ENCODE peak calls at places on chromosomes 13 and 19, in nine cellular contexts. D, Q, A, T, J, M, R, B and X are unnamed samples.

GRCh38 chr13:42990147-42990990 is 1.7 kb downstream of the EPSTI1 start:
- DNase-seq in T (no peak), Q (no peak), M (no peak), J (no peak), D (peak), B (peak), A (no peak), R (no peak), X (no peak)

GRCh38 chr13:64925727-64926126 is 2304.4 kb downstream of the PCDH9 start:
- DNase-seq in J (no peak), B (no peak), A (no peak), Q (no peak), M (no peak), R (no peak), T (no peak), D (no peak), X (no peak)

GRCh38 chr19:35284153-35285140 is 2.1 kb downstream of the HAMP start:
- DNase-seq in Q (no peak), A (no peak), B (no peak), R (no peak), M (no peak), J (no peak), D (no peak), T (no peak), X (peak)

GRCh38 chr19:45153339-45154063 is 7.3 kb downstream of the NKPD1 start:
- DNase-seq in Q (peak), A (peak), M (no peak), R (no peak), J (peak), T (no peak), B (peak), D (peak), X (peak)

GRCh38 chr13:27171244-27171829 is at the start of gene USP12:
- DNase-seq in Q (no peak), A (peak), M (no peak), D (peak), J (peak), T (no peak), R (peak), B (no peak), X (peak)

GRCh38 chr13:41622545-41623429 is 165.4 kb downstream of the RGCC start:
- DNase-seq in M (peak), D (peak), T (no peak), B (peak), R (no peak), J (peak), A (no peak), Q (no peak), X (peak)

GRCh38 chr13:97255515-97255999 is 33.4 kb downstream of the MBNL2 start:
- DNase-seq in M (no peak), T (peak), A (no peak), D (peak), R (no peak), B (no peak), J (no peak), Q (no peak), X (no peak)

GRCh38 chr19:45376045-45376724 is 5.8 kb upstream of the ERCC2 start:
- DNase-seq in J (no peak), R (peak), Q (peak), B (peak), D (peak), A (peak), M (peak), T (peak), X (peak)

GRCh38 chr13:27044837-27045570 is 126.6 kb downstream of the USP12 start:
- DNase-seq in J (peak), R (no peak), Q (no peak), B (no peak), T (no peak), A (no peak), D (no peak), M (no peak), X (no peak)

GRCh38 chr19:46487802-46488445 is 7.7 kb downstream of the PNMA8B start:
- DNase-seq in R (peak), B (peak), J (peak), T (peak), D (peak), A (peak), M (peak), Q (peak), X (peak)

GRCh38 chr19:46489445-46490272 is 6.0 kb downstream of the PNMA8B start:
- DNase-seq in B (peak), J (no peak), T (no peak), Q (peak), R (no peak), M (no peak), D (peak), A (peak), X (peak)

GRCh38 chr19:46487178-46487801 is 8.4 kb downstream of the PNMA8B start:
- DNase-seq in J (no peak), B (peak), T (no peak), A (no peak), Q (no peak), D (no peak), M (no peak), R (no peak), X (peak)

GRCh38 chr19:46488551-46488950 is 7.1 kb downstream of the PNMA8B start:
- DNase-seq in A (no peak), B (no peak), M (no peak), Q (no peak), D (no peak), R (no peak), T (no peak), J (no peak), X (peak)

DNA sequence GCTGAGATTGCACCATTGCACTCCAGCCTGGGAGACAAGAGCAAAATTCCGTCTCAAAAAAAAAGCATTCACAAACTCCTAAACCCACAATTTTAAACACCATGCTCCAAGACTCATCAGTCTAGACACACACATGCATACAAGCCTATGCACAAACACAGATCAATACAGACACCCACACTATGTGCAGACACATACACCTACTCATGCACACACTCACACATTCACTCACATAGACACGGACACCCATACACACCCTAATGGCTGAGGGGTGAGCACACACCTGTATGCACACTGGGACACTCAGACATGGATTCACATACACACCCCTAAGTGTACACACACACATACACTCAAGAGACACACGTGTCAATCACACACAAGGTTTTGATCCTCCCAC is 9.3 kb downstream of the PNMA8B start:
- DNase-seq in T (no peak), R (no peak), Q (no peak), J (no peak), D (no peak), B (no peak), A (no peak), M (no peak), X (peak)
- H3K4me2 ChIP-seq in T (no peak), R (no peak), Q (no peak), J (peak), D (no peak), B (no peak), A (no peak), M (no peak), X (no peak)

GRCh38 chr19:1068111-1069001 is 1.4 kb downstream of the ARHGAP45 start:
- DNase-seq in D (no peak), M (no peak), J (peak), B (no peak), Q (no peak), A (no peak), R (no peak), T (no peak), X (no peak)
- H3K4me2 ChIP-seq in D (no peak), M (peak), J (peak), B (no peak), Q (no peak), A (no peak), R (no peak), T (no peak), X (no peak)

DNA sequence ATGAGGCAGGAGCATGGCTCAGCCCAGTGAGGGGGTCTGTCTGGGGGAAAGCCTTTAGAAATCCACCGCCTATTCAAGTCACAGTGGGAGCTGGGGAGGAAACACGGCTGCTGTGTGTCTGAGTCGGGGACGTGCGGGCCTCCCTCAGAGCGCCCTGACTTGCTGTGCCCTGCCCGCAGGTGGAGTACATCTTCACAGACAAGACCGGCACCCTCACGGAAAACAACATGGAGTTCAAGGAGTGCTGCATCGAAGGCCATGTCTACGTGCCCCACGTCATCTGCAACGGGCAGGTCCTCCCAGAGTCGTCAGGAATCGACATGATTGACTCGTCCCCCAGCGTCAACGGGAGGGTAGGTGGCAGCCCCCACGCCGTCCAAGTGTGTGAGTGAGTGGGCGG is 137.8 kb upstream of the MCF2L start:
- DNase-seq in A (no peak), M (no peak), J (no peak), B (no peak), R (no peak), Q (no peak), D (no peak), T (no peak), X (peak)
- H3K4me2 ChIP-seq in A (no peak), M (no peak), J (no peak), B (no peak), R (no peak), Q (no peak), D (no peak), T (no peak), X (no peak)

DNA sequence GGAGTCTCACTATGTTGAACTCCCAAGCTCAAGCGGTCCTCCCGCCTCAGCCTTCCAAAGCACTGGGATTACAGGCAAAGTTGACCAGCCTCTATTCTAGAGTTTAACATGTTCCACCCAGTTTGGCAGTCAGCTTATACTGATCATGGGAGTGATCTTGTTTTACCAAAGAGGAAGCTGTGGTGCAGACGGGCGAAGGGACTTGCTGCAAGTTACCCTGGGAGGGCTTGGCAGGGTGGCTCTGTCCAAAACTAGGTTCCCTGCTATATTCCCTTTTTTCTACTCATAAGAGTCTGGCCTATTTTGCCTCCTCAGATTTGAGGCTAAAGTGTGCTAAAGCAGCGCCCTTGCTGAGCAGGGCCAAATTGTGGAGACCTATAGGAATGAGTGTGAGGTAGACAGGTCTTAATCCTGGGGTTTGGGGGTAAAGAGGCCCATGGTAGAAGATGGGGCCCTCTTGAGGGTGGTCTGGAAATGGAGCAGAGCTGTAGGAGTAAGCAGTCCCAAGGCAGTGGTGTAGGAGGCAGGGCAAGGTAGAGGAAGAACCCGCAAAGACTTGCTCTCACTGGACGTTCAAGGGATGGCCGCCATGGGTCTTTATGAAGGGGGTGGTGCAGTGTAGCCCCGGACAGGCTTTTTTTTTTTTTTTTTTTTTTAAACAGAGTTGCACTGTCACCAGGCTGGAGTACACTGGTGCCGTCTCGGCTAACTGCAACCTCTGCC is 3.3 kb downstream of the RPS19 start:
- DNase-seq in T (no peak), M (no peak), Q (no peak), D (no peak), R (no peak), J (no peak), B (no peak), A (no peak), X (no peak)
- H3K4me2 ChIP-seq in T (peak), M (peak), Q (peak), D (no peak), R (peak), J (peak), B (peak), A (no peak), X (peak)

DNA sequence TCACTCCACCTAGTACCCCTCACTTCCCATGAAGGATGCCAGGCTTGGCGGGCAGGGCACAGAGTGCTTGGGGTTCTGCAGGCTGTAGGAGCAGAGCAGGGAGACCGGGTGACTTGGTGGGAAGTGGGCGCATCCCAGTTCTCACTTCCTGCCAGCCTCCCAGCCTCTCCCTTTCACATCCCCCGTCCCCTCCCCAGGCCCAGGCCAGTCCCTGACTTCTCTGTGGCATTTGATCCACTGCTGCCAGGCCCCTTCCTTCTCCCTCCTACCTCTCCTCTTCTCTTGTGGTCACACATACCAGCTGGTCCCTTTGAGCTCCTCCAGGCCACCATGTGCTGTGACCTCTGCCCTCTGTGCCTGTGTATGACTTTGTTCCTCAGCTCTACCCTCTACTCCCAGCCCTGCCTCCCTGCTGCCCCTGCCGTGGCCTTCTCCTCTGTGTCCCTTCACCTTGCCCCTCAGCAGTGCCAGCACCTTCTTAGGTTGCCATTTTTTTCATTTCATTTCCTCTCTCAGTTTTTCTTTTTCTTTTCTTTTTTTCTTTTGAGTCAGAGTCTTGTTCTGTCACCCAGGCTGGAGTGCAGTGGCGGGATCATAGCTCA is 19.5 kb downstream of the MYO1F start:
- DNase-seq in B (no peak), A (no peak), R (no peak), T (no peak), M (no peak), Q (no peak), J (no peak), D (no peak), X (peak)
- H3K4me2 ChIP-seq in B (no peak), A (no peak), R (no peak), T (no peak), M (no peak), Q (no peak), J (no peak), D (no peak), X (no peak)

GRCh38 chr19:5881543-5882299 is 11.4 kb upstream of the FUT5 start:
- DNase-seq in R (no peak), A (no peak), Q (no peak), M (no peak), B (no peak), D (no peak), T (no peak), J (no peak), X (peak)
- H3K4me2 ChIP-seq in R (no peak), A (no peak), Q (no peak), M (no peak), B (no peak), D (no peak), T (no peak), J (no peak), X (no peak)

GRCh38 chr19:18300930-18301717 is 19.7 kb upstream of the JUND start:
- DNase-seq in R (peak), J (no peak), D (peak), A (no peak), T (peak), M (peak), Q (no peak), B (peak), X (peak)
- H3K4me2 ChIP-seq in R (no peak), J (no peak), D (no peak), A (no peak), T (peak), M (peak), Q (no peak), B (peak), X (peak)

DNA sequence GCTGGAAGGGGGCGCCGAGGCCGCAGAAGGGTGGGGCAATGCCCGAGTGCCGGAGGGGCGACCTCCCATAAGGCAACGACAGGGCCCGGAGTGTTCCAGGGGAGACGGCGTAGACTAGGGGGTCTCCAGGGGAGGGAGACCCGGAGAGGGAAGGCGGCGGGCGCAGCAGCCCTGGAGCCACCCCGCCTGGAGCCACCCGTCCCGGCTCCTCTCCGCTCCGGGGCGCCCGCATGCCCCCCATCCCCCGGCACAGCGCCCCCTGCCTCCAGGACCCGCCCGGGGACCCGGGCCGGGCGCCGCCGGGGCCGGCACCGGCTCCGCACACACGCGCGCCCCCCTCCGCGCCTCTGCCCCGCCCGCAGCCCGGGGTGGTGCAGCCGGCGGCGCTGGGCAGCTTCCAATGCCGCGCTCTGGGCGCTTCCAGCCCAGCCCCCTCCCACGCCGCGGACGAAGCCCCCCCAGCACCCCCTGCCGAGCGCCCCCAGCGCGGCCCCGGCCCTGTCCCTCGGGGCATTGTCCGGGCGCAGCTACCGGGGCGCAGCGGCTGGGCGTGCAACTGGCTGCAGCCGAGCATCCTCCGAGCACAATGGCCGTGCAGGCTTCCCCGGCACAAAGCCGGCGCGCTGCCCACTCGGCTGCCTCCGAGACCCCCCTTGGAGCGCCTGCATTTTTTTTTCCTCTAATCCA is 519 bp downstream of the PTPRS start:
- DNase-seq in D (no peak), M (peak), B (peak), J (peak), Q (peak), R (no peak), A (no peak), T (no peak), X (peak)
- H3K4me2 ChIP-seq in D (peak), M (peak), B (peak), J (peak), Q (peak), R (peak), A (peak), T (peak), X (peak)

GRCh38 chr13:21341637-21342422 is 117.3 kb downstream of the ZDHHC20 start:
- DNase-seq in A (no peak), Q (no peak), D (no peak), T (no peak), J (no peak), B (no peak), R (no peak), M (no peak), X (no peak)

GRCh38 chr13:21342699-21343442 is 116.2 kb downstream of the ZDHHC20 start:
- DNase-seq in Q (no peak), M (no peak), J (no peak), R (no peak), T (no peak), D (no peak), A (no peak), B (no peak), X (no peak)

GRCh38 chr13:21336609-21337008 is 122.5 kb downstream of the ZDHHC20 start:
- DNase-seq in D (no peak), R (no peak), A (no peak), B (peak), J (no peak), Q (peak), T (no peak), M (no peak), X (no peak)

GRCh38 chr13:21338651-21339278 is 120.3 kb downstream of the ZDHHC20 start:
- DNase-seq in D (no peak), T (no peak), R (no peak), B (no peak), J (no peak), A (peak), Q (peak), M (peak), X (no peak)

GRCh38 chr13:21338156-21338555 is 120.9 kb downstream of the ZDHHC20 start:
- DNase-seq in J (no peak), A (peak), R (no peak), D (no peak), M (peak), B (peak), Q (peak), T (no peak), X (no peak)
- H3K4me2 ChIP-seq in J (no peak), A (no peak), R (no peak), D (no peak), M (no peak), B (no peak), Q (peak), T (no peak), X (no peak)